ENCODE peak calls at places on chromosomes 16 and 17, in four cellular contexts. U is K562, X is GM12878, T is HepG2. M is an unnamed sample.

GRCh38 chr17:8189041-8189710 is 804 bp downstream of the BORCS6 start:
- DNase-seq in U (no peak), X (no peak), T (no peak), M (no peak)

GRCh38 chr17:17376362-17376761 is 73.2 kb downstream of the NT5M start:
- DNase-seq in U (no peak), X (no peak), T (peak), M (no peak)

GRCh38 chr17:38727661-38728220 is 2.4 kb upstream of the CISD3 start:
- DNase-seq in U (no peak), X (no peak), T (no peak), M (no peak)

GRCh38 chr17:76204277-76204676 is 36.0 kb downstream of the RNF157 start:
- DNase-seq in U (no peak), X (no peak), T (peak), M (peak)

GRCh38 chr17:62562656-62563055 is 64.8 kb upstream of the MRC2 start:
- DNase-seq in U (no peak), X (no peak), T (peak), M (no peak)

GRCh38 chr17:69597898-69598692 is 183.6 kb downstream of the MAP2K6 start:
- DNase-seq in U (no peak), X (no peak), T (no peak), M (no peak)

GRCh38 chr17:77223642-77224420 is 83.1 kb downstream of the SEC14L1 start:
- DNase-seq in U (no peak), X (no peak), T (no peak), M (no peak)

GRCh38 chr17:16938031-16938430 is 33.9 kb downstream of the TNFRSF13B start:
- DNase-seq in U (no peak), X (no peak), T (no peak), M (no peak)

GRCh38 chr16:55411231-55411630 is 67.8 kb upstream of the MMP2 start:
- DNase-seq in U (no peak), X (no peak), T (no peak), M (no peak)

GRCh38 chr17:29162909-29163341 is 17.3 kb downstream of the MYO18A start:
- DNase-seq in U (peak), X (no peak), T (no peak), M (no peak)

GRCh38 chr17:77322534-77323412 is 182.0 kb downstream of the SEC14L1 start:
- DNase-seq in U (peak), X (no peak), T (peak), M (peak)

GRCh38 chr17:77914440-77915254 is 43.9 kb upstream of the TNRC6C start:
- DNase-seq in U (no peak), X (no peak), T (no peak), M (peak)

GRCh38 chr17:72587156-72587555 is 466.3 kb downstream of the SOX9 start:
- DNase-seq in U (no peak), X (no peak), T (no peak), M (no peak)

GRCh38 chr17:46013127-46013501 is 14.1 kb downstream of the STH start:
- DNase-seq in U (no peak), X (no peak), T (peak), M (no peak)

GRCh38 chr16:1913327-1914083 is 4.7 kb downstream of the HS3ST6 start:
- DNase-seq in U (no peak), X (no peak), T (no peak), M (no peak)
- TF ChIP-seq POLR2AphosphoS2 in U (no peak), X (no peak), T (no peak), M (no peak)

DNA sequence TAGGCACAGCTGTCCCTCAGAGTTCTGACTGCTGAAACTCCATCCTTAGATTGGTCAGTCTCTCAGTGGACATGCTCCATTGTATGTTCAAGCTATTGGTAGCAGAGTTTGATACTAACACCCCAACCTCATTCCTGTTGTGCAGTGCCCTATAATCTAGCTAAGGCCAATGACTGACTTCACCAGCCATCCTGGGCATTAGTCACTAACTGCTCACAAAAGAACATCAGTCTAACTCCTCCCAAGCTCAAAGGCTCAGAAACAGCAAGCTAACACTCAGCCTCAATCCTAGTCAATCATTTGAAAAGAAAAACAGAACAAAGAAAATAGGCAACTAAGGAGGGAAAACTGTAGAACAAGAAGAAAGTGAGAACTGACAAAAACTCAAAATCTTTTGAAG is 199.1 kb upstream of the C17orf78 start:
- DNase-seq in U (no peak), X (no peak), T (no peak), M (no peak)
- TF ChIP-seq RAD21 in U (no peak), X (no peak), T (no peak), M (no peak)

GRCh38 chr16:69500496-69500895 is 65.3 kb upstream of the NFAT5 start:
- DNase-seq in U (no peak), X (no peak), T (no peak), M (no peak)

GRCh38 chr16:69498926-69499325 is 66.8 kb upstream of the NFAT5 start:
- DNase-seq in U (no peak), X (no peak), T (no peak), M (no peak)

GRCh38 chr16:69497876-69498596 is 67.7 kb upstream of the NFAT5 start:
- DNase-seq in U (peak), X (no peak), T (no peak), M (no peak)

GRCh38 chr16:69501956-69502457 is 63.8 kb upstream of the NFAT5 start:
- DNase-seq in U (no peak), X (peak), T (peak), M (no peak)

DNA sequence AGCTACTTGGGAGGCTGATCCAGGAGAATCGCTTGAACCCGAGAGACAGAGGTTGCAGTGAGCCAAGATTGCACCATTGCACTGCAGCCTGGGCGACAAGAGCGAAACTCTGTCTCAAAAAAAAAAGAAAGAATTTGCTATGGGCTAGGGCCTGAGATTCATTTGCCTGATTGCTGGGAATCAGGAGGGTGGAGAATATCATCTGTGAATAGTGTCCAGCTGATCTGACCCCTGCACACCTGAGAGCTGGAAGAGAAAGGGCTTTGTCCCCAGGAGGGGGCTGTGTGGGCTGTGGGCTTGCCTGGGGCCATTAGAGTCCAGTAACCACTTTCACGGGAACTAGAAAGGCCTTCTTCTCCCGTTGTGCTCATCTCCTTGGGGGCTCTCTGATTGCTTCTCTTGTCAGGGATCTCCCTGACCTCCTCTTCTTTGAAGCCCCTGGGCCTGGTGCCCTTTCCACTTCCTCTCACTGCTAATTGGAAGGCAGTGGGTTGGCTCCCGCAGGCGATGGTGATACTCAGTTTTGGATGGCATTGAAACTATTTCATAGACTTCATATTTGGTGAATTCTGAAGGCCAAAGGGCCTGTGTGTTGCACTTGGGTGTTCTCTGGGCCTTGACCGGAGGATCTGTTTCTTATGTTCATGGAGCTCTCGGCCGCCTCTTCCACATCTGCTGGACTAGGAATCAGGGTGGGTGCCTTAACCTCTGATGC is 66.1 kb upstream of the NFAT5 start:
- DNase-seq in U (no peak), X (no peak), T (no peak), M (no peak)
- TF ChIP-seq HDAC2 in U (no peak), X (no peak), T (no peak), M (no peak)

GRCh38 chr16:88301431-88301830 is 81.3 kb upstream of the ZNF469 start:
- DNase-seq in U (no peak), X (no peak), T (no peak), M (no peak)
- TF ChIP-seq POLR2AphosphoS2 in U (no peak), X (no peak), T (no peak), M (no peak)

DNA sequence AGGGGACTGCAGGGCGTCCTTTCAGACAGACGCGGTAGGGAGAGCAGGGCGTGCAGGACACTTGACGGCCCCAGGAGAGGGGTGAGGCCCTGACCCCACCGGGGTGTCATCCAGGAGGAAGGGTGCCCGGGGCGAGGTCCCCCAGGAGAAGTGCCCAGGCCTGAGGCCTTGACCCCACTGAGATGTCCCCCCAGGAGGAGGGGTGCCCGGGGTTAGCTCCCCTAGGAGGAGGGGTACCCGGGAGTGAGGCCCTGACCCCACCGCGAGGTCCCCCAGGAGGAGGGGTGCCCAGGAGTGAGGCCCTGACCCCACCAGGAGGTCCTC is 27.2 kb upstream of the METRNL start:
- DNase-seq in U (no peak), X (no peak), T (no peak), M (no peak)
- TF ChIP-seq RAD21 in U (no peak), X (no peak), T (no peak), M (no peak)

DNA sequence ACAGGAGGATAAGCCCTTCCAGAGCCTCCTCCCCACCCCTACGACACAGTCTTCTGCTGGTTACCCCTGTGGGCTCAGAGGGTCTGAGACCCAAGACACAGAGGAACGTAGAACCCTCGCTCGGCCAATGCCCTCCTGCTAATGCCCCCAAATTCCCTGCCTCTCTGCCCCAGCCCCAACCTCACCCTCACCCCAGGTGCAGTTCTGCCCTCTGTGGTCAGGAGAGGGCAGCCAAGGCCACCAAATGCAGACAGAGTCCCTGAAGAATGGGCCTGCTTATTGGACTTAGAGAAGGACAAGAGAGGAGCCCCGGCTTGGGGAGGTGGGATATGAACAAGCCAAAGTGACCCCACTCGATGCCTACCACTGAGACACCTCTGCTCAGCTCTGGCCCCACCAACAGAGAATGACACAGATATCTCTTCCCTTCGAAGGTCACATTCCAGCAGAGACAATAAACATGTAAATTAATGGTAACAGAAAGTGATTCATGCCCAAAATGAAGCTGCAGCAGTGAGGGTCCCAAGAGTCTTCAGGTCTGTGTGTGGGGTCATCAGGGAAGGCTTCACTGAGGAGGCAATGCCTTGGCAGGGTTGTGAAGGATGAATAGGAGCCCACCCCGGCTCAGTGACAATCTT is 80.9 kb upstream of the CCL1 start:
- DNase-seq in U (peak), X (no peak), T (peak), M (peak)
- TF ChIP-seq HDAC2 in U (no peak), X (no peak), T (no peak), M (no peak)

GRCh38 chr16:10026593-10026992 is 155.6 kb downstream of the GRIN2A start:
- DNase-seq in U (no peak), X (no peak), T (no peak), M (no peak)

GRCh38 chr16:10028644-10029043 is 153.6 kb downstream of the GRIN2A start:
- DNase-seq in U (no peak), X (no peak), T (no peak), M (no peak)

GRCh38 chr16:10031473-10031872 is 150.8 kb downstream of the GRIN2A start:
- DNase-seq in U (no peak), X (no peak), T (no peak), M (no peak)

GRCh38 chr16:10031955-10032354 is 150.3 kb downstream of the GRIN2A start:
- DNase-seq in U (no peak), X (no peak), T (no peak), M (no peak)

DNA sequence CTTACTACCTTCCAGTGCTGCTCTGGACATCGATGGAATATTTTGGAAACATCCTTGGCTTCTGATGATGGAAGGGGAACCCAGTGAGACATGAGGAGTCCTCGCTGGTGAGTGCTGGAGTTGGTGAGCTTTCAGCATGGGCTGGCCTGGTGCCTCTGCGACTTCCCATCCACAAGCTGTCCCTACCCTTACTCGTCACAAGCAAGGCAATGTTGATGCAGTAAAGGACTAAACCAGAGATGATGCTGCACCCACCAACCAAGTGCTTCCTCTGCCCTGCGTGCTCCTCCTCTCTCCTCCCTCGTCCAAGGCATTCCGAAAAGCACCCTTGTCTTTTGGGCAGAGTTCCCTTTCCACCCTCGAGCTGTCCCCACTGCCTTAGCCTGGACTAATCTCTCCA is 154.7 kb downstream of the GRIN2A start:
- DNase-seq in U (no peak), X (no peak), T (no peak), M (no peak)
- TF ChIP-seq POLR2AphosphoS2 in U (no peak), X (no peak), T (no peak), M (no peak)

GRCh38 chr16:89366561-89367537 is 123.5 kb downstream of the ANKRD11 start:
- DNase-seq in U (no peak), X (no peak), T (no peak), M (no peak)
- TF ChIP-seq RAD21 in U (no peak), X (no peak), T (no peak), M (no peak)

M was measured in A549.